ENCODE peak calls at places on chromosomes 6 and 20, in five cellular contexts. C is neural progenitor cell, M is GM23338, Q is PC-3, S is hepatocyte. B is an unnamed sample.
A peak's percentile ranks its signal among the peaks of the same experiment; 100 is the strongest.

GRCh38 chr6:131694832-131695426 is 6.3 kb downstream of the OR2A4 start:
- DNase-seq in Q (peak; percentile 77), M (peak; percentile 91), C (peak; percentile 88), S (peak; percentile 77), B (peak; percentile 58)

GRCh38 chr6:20024316-20024673 is 187.1 kb downstream of the ID4 start:
- DNase-seq in S (no peak), Q (no peak), C (no peak), M (no peak), B (no peak)

GRCh38 chr20:4944918-4945317 is 56.4 kb downstream of the SLC23A2 start:
- DNase-seq in C (no peak), M (no peak), Q (no peak), S (no peak), B (no peak)

GRCh38 chr6:146861029-146861563 is 262.3 kb downstream of the ADGB start:
- DNase-seq in S (no peak), M (no peak), C (no peak), Q (no peak), B (no peak)

GRCh38 chr6:38453302-38453701 is 186.4 kb downstream of the BTBD9 start:
- DNase-seq in C (no peak), S (no peak), M (no peak), Q (peak; percentile 37), B (no peak)

GRCh38 chr20:32572271-32572968 is 12.7 kb downstream of the NOL4L start:
- DNase-seq in M (no peak), S (no peak), C (no peak), Q (no peak), B (no peak)

GRCh38 chr6:147322299-147323162 is 118.3 kb downstream of the STXBP5 start:
- DNase-seq in S (no peak), M (no peak), Q (no peak), C (no peak), B (no peak)

GRCh38 chr6:7058250-7058923 is 49.4 kb upstream of the RREB1 start:
- DNase-seq in M (no peak), C (no peak), Q (peak; percentile 98), S (peak; percentile 81), B (no peak)

GRCh38 chr20:10093087-10093591 is 58.4 kb downstream of the ANKEF1 start:
- DNase-seq in C (no peak), Q (peak; percentile 90), M (no peak), S (peak; percentile 23), B (no peak)

GRCh38 chr6:112936476-112936875 is 589.3 kb downstream of the RFPL4B start:
- DNase-seq in S (no peak), Q (no peak), C (no peak), M (no peak), B (no peak)

GRCh38 chr6:36820700-36821580 is 18.3 kb downstream of the CPNE5 start:
- DNase-seq in S (peak; percentile 62), Q (no peak), M (peak; percentile 44), C (peak; percentile 63), B (no peak)

DNA sequence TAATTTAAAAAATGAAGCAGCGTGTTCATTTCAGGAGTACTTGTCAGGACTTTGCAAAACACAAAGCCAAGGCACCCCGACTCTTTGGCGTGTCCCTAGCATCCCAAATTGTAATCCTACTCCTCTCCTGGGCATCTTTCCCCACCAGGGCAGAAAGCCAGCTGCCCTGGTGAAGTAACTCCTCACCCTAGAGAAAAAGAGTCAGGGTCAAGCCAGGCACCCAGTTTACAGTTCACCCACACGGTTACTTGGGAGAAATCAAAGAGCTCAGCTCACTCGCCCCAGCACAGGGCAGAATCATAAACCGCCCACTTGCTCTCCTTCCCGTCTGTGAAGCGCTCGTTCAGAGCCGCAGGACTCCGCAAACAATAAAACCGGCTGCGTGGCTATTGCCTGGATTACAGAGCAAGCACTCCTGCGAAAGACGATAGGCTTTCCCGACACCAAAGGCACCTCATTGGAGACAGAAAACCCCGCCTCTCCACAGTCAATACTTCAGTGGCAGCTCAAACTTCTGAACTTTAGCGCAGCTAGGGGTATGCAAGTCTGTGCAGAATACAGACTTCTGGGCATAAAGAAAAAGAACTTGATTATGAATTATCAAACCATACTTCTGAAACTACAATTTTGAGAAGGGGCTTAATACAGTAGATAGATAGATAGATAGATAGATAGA is 73.0 kb upstream of the NHSL1 start:
- DNase-seq in S (peak; percentile 90), C (peak; percentile 91), M (peak; percentile 88), Q (peak; percentile 73), B (no peak)
- TF ChIP-seq EZH2phosphoT487 in S (no peak), C (no peak), M (no peak), Q (no peak), B (no peak)

DNA sequence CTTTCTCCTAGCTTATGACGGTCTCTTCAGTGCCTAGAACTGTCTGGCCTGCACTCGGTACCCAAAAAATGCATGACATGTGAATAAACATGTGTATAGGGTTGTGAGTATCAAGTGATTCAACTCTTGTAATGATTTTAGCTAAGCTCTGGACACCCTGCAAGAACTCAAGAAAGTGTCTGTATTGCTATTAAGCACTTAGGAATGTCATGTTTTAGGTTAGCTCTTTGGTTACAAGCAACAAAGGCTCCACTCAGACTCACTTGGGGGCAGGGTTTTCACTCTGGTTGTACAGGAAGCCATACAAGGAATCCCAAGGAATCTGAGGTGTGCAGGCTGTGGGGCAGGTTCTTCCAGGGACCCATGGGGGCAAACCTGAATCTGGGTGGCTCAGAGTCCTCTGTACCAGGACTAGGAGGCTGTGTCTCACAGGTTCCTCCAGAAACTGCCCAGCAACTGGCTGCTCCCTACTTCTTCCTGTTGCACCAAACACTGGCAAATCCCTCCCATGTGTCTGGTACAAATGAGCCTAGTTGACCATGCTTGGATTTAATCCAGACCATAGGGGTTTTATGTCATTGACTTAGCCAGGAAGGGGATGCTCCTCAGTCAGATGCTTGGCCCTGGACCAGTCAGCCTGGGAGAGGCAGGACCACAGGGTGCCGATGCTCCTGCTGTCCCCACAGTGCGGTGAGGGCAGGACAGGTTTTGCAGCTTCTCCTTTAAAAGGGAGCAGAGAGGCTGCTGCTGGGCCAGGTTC is 77.9 kb upstream of the CDH4 start:
- DNase-seq in S (no peak), C (no peak), M (no peak), Q (no peak), B (no peak)
- TF ChIP-seq EZH2 in S (no peak), C (no peak), M (no peak), Q (no peak), B (no peak)

DNA sequence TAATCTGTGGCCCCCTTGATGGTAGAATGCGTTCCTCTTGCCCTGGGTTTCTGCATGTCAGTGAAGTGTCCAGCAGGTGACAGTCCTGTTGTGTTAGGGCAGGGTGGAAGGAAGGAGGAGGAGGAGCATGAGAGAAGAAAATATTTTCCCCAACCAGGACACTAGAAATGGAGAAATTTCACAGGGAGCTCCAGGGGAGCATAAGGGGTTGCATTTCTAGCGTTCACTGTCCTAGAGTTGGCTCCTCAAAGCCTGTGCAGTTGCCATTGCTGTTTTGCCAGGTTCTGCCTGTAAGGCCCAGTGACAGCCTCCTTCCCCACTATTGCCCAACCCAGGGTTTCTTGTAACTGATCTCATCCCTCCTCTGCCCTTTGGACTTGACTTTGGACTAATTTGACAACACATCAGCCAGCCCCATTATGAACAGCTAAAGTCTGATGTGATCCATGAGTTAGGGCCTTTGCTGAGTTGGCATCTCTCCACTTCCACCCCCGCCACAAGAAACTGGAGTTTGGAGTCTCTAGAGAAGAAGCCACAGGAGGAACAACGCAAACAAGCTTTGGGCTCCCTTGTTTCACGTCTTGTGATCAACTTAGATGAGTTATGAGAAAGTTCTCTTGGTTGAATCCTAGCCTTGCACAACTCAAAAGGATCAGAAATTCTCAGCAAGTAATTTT is 14.0 kb upstream of the FAM50B start:
- DNase-seq in M (peak; percentile 40), S (peak; percentile 81), C (no peak), Q (no peak), B (no peak)
- H3K4me3 ChIP-seq in M (no peak overlapping the region), S (no peak overlapping the region), C (no peak overlapping the region), Q (no peak overlapping the region), B (no peak overlapping the region)

GRCh38 chr20:50008007-50008406 is 25.2 kb downstream of the SNAI1 start:
- DNase-seq in M (no peak), C (peak; percentile 43), Q (no peak), S (no peak), B (no peak)
- TF ChIP-seq EZH2phosphoT487 in M (no peak), C (no peak), Q (no peak), S (no peak), B (no peak)

DNA sequence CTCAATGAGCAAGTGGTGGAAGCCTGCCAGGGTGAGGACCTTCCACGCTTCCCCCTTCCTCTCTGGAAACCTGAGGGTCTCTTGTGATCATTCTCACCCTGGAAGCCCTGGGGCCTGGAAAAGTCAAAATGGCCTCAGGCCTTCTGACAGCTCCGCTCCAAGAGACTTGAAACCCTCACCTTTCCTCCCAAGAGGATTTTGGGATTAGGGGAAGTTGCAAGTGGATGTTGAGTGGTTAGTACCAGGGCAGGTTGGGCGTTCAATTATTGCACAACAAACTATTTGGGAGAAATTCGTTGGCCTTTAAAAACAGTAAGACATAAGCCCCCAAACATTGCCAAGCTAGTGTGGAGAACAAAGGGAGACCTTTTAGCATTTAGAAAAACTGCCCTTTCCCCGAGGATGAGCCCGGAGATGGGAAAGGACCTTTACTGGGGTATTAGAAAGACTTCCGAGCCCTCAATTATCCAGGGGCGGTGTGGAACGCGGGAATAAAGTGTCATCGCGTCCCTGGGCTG is 4.7 kb downstream of the NKX2-2 start:
- DNase-seq in Q (no peak), C (peak; percentile 31), S (no peak), M (no peak), B (no peak)
- TF ChIP-seq EZH2 in Q (no peak), C (no peak), S (peak; percentile 89), M (peak; percentile 78), B (no peak)

DNA sequence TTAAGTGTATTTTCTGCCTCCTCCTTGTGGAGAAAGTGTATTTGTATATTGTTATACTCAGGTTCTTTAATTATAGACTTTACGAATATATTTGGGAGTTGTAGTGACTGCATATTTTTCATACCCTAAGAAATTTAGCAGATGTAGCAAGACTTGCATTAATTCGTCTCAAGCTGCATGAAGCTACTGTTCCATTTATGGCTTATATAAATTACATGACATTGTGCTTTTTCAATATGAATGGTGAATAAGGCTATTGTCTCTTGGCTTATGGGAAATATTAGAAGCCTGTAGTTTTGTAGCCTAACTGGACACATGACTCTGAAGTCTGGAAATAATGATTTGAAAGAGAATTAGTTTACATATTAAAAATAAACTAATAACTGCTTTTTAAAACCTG is 2.4 kb downstream of the ADGRG6 start:
- DNase-seq in M (no peak), Q (peak; percentile 38), S (no peak), C (no peak), B (no peak)
- H3K4me3 ChIP-seq in M (no peak overlapping the region), Q (peak overlapping the region; percentile 88), S (peak overlapping the region; percentile 22), C (no peak overlapping the region), B (no peak overlapping the region)

GRCh38 chr20:47156431-47156841 is 200.1 kb downstream of the ZMYND8 start:
- DNase-seq in C (no peak), M (no peak), Q (no peak), S (no peak), B (no peak)
- TF ChIP-seq EZH2phosphoT487 in C (no peak), M (no peak), Q (no peak), S (no peak), B (no peak)